ENCODE peak calls at places on chromosomes 12 and 14, in four cellular contexts. J, X, M and L are unnamed samples.

GRCh38 chr14:21090194-21090939 is 8.1 kb downstream of the ZNF219 start:
- DNase-seq in J (no peak), X (peak; percentile 87), M (peak; percentile 53), L (peak; percentile 51)

GRCh38 chr14:65491274-65491673 is 78.7 kb downstream of the FUT8 start:
- DNase-seq in J (no peak), M (no peak), X (no peak), L (no peak)

GRCh38 chr14:31360919-31361662 is 59.3 kb downstream of the HEATR5A start:
- DNase-seq in M (no peak), X (no peak), J (no peak), L (no peak)

GRCh38 chr12:15563683-15564082 is 225.5 kb downstream of the EPS8 start:
- DNase-seq in X (no peak), J (no peak), M (no peak), L (no peak)

GRCh38 chr12:56631790-56632700 is 1.9 kb upstream of the BAZ2A start:
- DNase-seq in J (peak; percentile 74), X (peak; percentile 92), M (peak; percentile 84), L (peak; percentile 75)

GRCh38 chr14:64444984-64445845 is 20.1 kb upstream of the AKAP5 start:
- DNase-seq in M (no peak), X (no peak), J (no peak), L (peak; percentile 34)

GRCh38 chr12:68800294-68800693 is 7.7 kb upstream of the MDM2 start:
- DNase-seq in X (no peak), J (no peak), M (no peak), L (no peak)

GRCh38 chr12:10705655-10706054 is 17.5 kb downstream of the YBX3 start:
- DNase-seq in X (no peak), J (no peak), M (no peak), L (no peak)

GRCh38 chr12:96473394-96474093 is 15.8 kb upstream of the CFAP54 start:
- DNase-seq in J (no peak), X (no peak), M (no peak), L (no peak)

GRCh38 chr12:110545812-110546211 is 37.3 kb downstream of the PPTC7 start:
- DNase-seq in X (no peak), M (no peak), J (no peak), L (no peak)

GRCh38 chr14:75579882-75580281 is 1.5 kb downstream of the FLVCR2 start:
- DNase-seq in M (no peak), J (no peak), X (no peak), L (no peak)

GRCh38 chr14:20503905-20504304 is 1.4 kb upstream of the RNASE10 start:
- DNase-seq in X (no peak), M (no peak), J (no peak), L (no peak)

GRCh38 chr12:65756956-65757511 is 67.2 kb upstream of the HMGA2 start:
- DNase-seq in J (no peak), M (no peak), X (no peak), L (no peak)

GRCh38 chr14:68932219-68932618 is 46.9 kb downstream of the ACTN1 start:
- DNase-seq in J (no peak), M (no peak), X (no peak), L (no peak)

GRCh38 chr12:110501378-110501721 is 561 bp downstream of the VPS29 start:
- DNase-seq in X (no peak), J (no peak), M (no peak), L (no peak)

GRCh38 chr12:47993491-47993890 is 10.8 kb downstream of the COL2A1 start:
- DNase-seq in M (no peak), J (peak; percentile 9), X (peak; percentile 41), L (no peak)

GRCh38 chr12:68264175-68264863 is 10.9 kb upstream of the IL22 start:
- DNase-seq in X (no peak), J (no peak), M (no peak), L (no peak)

DNA sequence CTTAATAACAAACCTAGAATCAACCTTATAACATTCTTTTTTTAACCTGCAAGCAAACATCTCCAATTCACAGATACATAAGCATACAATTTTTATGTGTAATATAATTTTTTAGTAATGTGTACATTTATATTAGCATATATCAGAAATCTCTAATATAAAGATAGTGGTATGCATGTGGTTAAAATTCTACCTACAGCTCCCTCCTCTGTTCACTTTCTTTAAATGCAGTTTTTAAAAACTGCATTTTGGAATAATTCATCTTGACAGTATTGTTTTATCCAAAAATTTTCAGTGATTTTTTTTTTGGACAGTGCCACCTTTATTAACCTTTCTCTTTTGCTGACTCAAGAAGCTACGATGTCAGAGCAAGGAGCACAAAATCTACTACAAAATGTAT is 13.2 kb upstream of the RXYLT1 start:
- DNase-seq in J (no peak), M (no peak), X (no peak), L (no peak)
- TF ChIP-seq CTCF in J (no peak), M (no peak), X (no peak), L (no peak)

DNA sequence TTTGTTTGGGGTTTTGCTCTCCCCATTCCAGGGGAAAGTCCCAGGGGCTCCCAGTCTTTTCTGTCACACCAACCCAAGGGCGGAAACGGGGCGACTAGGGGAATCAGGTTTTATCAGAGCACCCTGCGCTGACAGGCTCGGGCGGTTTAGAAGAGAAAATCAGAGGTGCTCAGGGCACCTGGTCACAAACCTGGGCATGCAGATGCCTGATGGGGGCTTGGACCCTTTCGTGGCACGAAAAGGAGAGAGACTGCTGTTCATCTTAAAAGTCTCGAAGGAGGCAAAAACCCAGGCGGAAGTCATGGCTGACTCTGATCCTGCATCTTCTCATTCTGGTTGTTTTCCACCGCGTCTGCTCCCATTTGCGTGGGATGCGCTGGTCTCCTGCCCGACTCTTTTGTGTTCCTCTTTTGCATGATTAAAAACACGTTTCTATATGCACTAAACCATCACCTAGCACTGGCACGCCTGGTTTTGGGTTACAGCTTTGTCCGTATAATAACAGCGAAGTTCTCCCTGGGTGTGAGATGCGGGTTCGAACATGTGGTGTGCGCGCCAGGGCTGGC is 13.2 kb downstream of the OTX2 start:
- DNase-seq in X (no peak), M (no peak), J (no peak), L (no peak)
- H3K4me3 ChIP-seq in X (no peak overlapping the region), M (no peak overlapping the region), J (peak overlapping the region; percentile 30), L (no peak overlapping the region)

DNA sequence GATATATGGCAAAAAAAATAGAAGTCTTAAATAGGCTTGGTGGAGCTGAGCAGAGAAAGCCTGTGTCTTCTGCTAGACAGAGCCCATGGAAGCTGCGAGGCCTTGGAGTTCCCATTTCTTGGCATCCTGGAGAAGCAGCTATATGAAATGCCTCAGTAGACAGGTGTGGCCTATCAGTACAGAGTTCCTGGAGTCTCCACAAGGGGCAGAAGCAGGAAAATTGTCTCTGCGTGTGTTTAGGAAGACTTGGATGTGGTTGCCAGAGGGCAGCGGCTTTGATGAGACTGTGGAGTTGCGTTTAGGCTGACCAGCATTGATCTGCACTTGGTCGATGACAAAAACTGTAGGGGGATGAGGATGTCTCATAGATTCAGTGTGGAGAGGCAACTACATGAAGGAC is 334.5 kb upstream of the SEL1L start:
- DNase-seq in X (no peak), M (no peak), J (no peak), L (no peak)
- TF ChIP-seq CTCF in X (no peak), M (no peak), J (no peak), L (no peak)

DNA sequence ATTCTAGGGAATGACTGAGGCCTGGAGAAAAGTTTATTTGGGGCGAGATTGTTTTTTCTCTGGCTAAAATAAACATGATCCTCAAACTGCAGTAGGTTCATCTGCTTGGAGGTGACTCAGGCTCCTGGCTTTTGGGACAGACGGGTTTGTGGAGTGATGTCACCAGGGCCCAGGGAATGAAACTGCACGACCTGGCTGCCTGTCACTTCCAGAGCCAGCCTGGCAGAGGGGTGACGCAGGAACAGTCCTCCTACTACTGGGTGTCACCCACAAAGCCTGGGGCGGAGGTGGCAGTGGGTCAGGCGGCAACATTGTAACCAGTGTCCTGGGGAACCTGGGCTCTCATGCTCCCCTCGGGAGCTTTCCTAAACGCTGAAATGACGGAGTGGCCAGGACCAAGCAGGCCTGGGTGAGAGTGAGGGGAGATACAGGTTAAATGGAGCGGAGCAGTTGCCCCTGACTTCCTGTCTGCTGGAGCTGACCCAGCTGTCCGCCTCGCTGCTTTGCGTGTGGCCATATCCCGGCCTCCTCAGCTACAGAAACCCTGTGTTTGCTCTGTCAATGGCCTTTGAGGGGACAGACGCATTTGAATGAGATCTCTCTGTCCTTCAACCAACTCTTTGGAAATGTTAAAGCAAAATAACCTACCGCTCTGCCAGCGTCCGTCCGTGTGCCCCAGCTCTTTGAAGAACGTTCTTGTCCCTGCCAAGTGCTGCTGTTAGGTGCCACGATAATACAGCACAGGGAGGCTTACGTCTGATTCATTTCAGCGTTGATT is 6.5 kb downstream of the HIP1R start:
- DNase-seq in X (no peak), M (no peak), J (peak; percentile 85), L (no peak)
- H3K4me3 ChIP-seq in X (no peak overlapping the region), M (no peak overlapping the region), J (peak overlapping the region; percentile 11), L (no peak overlapping the region)

GRCh38 chr12:38921025-38921677 is 15.8 kb upstream of the CPNE8 start:
- DNase-seq in J (no peak), M (peak; percentile 18), X (no peak), L (no peak)
- TF ChIP-seq CTCF in J (no peak), M (peak; percentile 39), X (peak; percentile 29), L (no peak)